ENCODE peak calls at places on chromosomes 6 and 20, in five cellular contexts. T is IMR-90, R is GM13976, S is uterus, K is colonic mucosa. X is an unnamed sample.

GRCh38 chr6:10695086-10695657 is 400 bp downstream of the PAK1IP1 start:
- DNase-seq in T (peak), R (no peak), S (no peak), K (no peak), X (no peak)

GRCh38 chr20:64246616-64247311 is 8.8 kb upstream of the PCMTD2 start:
- DNase-seq in T (no peak), R (no peak), S (no peak), K (no peak), X (peak)

GRCh38 chr6:30213999-30214982 is 1.1 kb upstream of the TRIM26 start:
- DNase-seq in T (peak), R (peak), S (peak), K (peak), X (no peak)

GRCh38 chr6:137665342-137665741 is 171.1 kb upstream of the OLIG3 start:
- DNase-seq in T (no peak), R (no peak), S (no peak), K (no peak), X (no peak)

GRCh38 chr20:90651-91050 is 3.2 kb downstream of the DEFB125 start:
- DNase-seq in T (no peak), R (no peak), S (no peak), K (no peak), X (no peak)

GRCh38 chr6:161140554-161140875 is 133.3 kb downstream of the AGPAT4 start:
- DNase-seq in T (no peak), R (no peak), S (no peak), K (no peak), X (no peak)

GRCh38 chr6:8904754-8905153 is 469.4 kb upstream of the SLC35B3 start:
- DNase-seq in T (no peak), R (no peak), S (no peak), K (no peak), X (no peak)

GRCh38 chr6:13614126-13614925 is 809 bp upstream of the NOL7 start:
- DNase-seq in T (no peak), R (no peak), S (no peak), K (peak), X (peak)

GRCh38 chr20:45967551-45968080 is 4.4 kb downstream of the ZNF335 start:
- DNase-seq in T (no peak), R (no peak), S (no peak), K (no peak), X (no peak)

GRCh38 chr6:110353420-110353819 is 4.7 kb downstream of the METTL24 start:
- DNase-seq in T (no peak), R (no peak), S (no peak), K (no peak), X (no peak)

GRCh38 chr6:129694036-129694435 is 15.9 kb downstream of the ARHGAP18 start:
- DNase-seq in T (no peak), R (no peak), S (no peak), K (no peak), X (no peak)

GRCh38 chr20:18506744-18507143 is 996 bp upstream of the SEC23B start:
- DNase-seq in T (no peak), R (no peak), S (no peak), K (peak), X (no peak)

GRCh38 chr20:1774479-1774878 is 116.9 kb upstream of the SIRPG start:
- DNase-seq in T (no peak), R (no peak), S (no peak), K (no peak), X (no peak)
- TF ChIP-seq CTCF in T (no peak), R (no peak), S (no peak), K (no peak), X (no peak)

GRCh38 chr20:51158226-51158625 is 135.3 kb upstream of the KCNG1 start:
- DNase-seq in T (no peak), R (no peak), S (no peak), K (no peak), X (peak)
- TF ChIP-seq CTCF in T (no peak), R (no peak), S (no peak), K (no peak), X (no peak)

GRCh38 chr6:2157441-2158127 is 87.8 kb downstream of the GMDS start:
- DNase-seq in T (peak), R (peak), S (no peak), K (no peak), X (no peak)

GRCh38 chr6:2155206-2155605 is 90.2 kb downstream of the GMDS start:
- DNase-seq in T (no peak), R (no peak), S (no peak), K (no peak), X (no peak)

GRCh38 chr6:2164481-2164880 is 80.9 kb downstream of the GMDS start:
- DNase-seq in T (no peak), R (no peak), S (no peak), K (no peak), X (no peak)

GRCh38 chr6:2162089-2162465 is 83.3 kb downstream of the GMDS start:
- DNase-seq in T (no peak), R (no peak), S (no peak), K (no peak), X (no peak)

GRCh38 chr6:2158596-2159271 is 86.7 kb downstream of the GMDS start:
- DNase-seq in T (peak), R (no peak), S (no peak), K (no peak), X (no peak)
- TF ChIP-seq CTCF in T (peak), R (no peak), S (no peak), K (no peak), X (peak)

DNA sequence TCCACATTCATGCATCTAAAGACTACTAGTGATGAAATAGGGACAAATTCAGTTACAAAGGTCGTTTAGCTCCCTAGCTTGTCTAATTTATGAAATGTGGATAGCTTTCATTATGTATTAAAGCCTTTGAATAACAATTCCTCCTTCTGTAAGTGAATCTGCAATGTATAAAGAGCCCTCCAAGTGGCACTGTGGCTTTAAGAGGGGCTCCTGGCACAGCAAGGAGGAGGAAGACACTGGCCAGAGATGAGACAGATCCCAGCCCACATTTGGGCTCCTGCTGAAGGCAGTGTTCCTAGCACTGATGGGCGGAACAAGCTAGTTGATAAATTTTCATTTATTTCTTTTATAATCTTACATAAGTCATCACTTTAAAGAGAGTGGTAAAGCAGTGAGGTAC is 17.6 kb upstream of the FUCA2 start:
- DNase-seq in T (no peak), R (no peak), S (no peak), K (no peak), X (no peak)
- TF ChIP-seq CTCF in T (no peak), R (no peak), S (no peak), K (no peak), X (peak)

GRCh38 chr6:47780510-47781356 is 1.1 kb upstream of the OPN5 start:
- DNase-seq in T (peak), R (peak), S (no peak), K (peak), X (no peak)
- TF ChIP-seq CTCF in T (peak), R (peak), S (peak), K (peak), X (peak)

DNA sequence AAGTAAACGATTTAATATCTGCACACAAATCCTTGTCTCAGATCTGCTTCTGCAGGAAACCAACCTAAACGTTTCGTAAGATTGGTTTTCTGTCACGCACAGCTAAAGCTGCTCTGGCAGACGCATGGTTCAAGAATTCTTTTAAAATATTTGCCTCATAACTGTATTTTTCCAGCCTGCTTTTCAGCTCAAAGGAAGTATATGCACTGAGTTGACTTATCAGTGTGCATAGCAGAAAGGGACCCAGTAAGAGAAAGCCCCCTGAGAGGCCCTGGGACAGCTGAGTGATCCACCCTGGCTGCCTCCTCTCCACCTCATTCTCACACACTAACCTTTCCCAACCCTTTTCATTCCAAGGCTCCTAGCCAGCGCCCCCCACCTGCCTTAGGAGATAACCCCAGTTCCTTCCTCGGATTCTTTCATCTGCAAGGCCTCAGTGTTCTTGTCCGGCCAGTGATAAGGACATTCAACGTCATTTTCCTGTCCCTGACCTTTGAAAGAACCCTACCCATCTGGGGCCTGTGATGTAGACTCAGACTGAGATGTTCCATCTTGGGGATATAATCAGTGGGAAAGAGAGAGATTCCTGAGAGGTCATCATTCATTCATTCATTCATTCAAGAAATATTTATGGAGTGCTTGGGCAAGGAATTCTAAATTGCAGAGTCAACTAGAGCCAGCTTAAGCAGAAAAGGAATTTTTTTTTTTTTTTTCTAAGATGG is 22.4 kb upstream of the SLC9A8 start:
- DNase-seq in T (peak), R (no peak), S (peak), K (no peak), X (no peak)
- TF ChIP-seq CTCF in T (no peak), R (no peak), S (no peak), K (no peak), X (no peak)

GRCh38 chr6:34855463-34855862 is 32.4 kb downstream of the TAF11 start:
- DNase-seq in T (no peak), R (no peak), S (no peak), K (no peak), X (no peak)
- TF ChIP-seq CTCF in T (no peak), R (no peak), S (no peak), K (no peak), X (no peak)

GRCh38 chr6:132209351-132209750 is 191.9 kb downstream of the MOXD1 start:
- DNase-seq in T (no peak), R (no peak), S (no peak), K (no peak), X (no peak)
- TF ChIP-seq CTCF in T (no peak), R (no peak), S (no peak), K (no peak), X (no peak)

DNA sequence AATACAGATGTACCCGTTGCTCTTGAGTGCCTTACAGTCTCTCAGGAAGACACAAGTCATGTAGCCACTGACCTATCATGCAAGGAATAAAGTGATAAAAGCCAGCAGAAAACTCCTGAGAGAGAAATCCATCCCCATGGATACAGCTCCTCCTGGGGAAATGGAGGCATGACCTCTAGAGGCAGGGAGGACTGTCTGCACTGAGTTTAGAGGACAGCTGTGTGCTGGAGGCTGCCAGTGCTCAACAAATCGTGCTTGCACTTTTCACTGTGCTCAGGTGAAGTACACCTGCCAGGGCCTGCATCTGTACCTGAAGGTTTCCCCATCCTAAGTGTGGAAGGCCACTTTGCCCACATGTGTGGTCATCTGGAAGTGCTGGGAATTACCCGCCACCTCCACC is 12.1 kb downstream of the CD93 start:
- DNase-seq in T (no peak), R (no peak), S (no peak), K (no peak), X (no peak)
- TF ChIP-seq CTCF in T (no peak), R (no peak), S (no peak), K (no peak), X (no peak)

X was measured in osteocyte.